ENCODE peak calls at places on chromosome 11, in seven cellular contexts. B is hepatocyte, N is PC-9, Q is MM.1S, P is GM23338, G is HCT116, F is PC-3. L is an unnamed sample. For H3K9me2, the result is how much of the 10 kb centered on the place peaks cover.

GRCh38 chr11:112345166-112345565 is 84.5 kb upstream of the PLET1 start:
- DNase-seq in B (no peak), N (peak), Q (no peak), P (no peak), G (no peak), F (no peak), L (no peak)

GRCh38 chr11:36156486-36157150 is 132.6 kb downstream of the COMMD9 start:
- DNase-seq in B (no peak), N (no peak), Q (no peak), P (no peak), G (no peak), F (peak), L (peak)

GRCh38 chr11:121240650-121241299 is 51.8 kb upstream of the SC5D start:
- DNase-seq in B (no peak), N (no peak), Q (no peak), P (no peak), G (no peak), F (no peak), L (peak)

GRCh38 chr11:74322667-74323066 is 11.2 kb upstream of the P4HA3 start:
- DNase-seq in B (no peak), N (no peak), Q (no peak), P (no peak), G (no peak), F (no peak), L (peak)

GRCh38 chr11:94583213-94583884 is 16.2 kb downstream of the PIWIL4 start:
- DNase-seq in B (no peak), N (no peak), Q (no peak), P (no peak), G (no peak), F (no peak), L (no peak)

GRCh38 chr11:69510471-69511357 is 29.3 kb downstream of the LINC01488 start:
- DNase-seq in B (peak), N (no peak), Q (no peak), P (no peak), G (no peak), F (peak), L (peak)

GRCh38 chr11:824292-824880 is 3.3 kb upstream of the CRACR2B start:
- DNase-seq in B (no peak), N (no peak), Q (no peak), P (no peak), G (no peak), F (no peak), L (no peak)

GRCh38 chr11:61627831-61628753 is 47.2 kb upstream of the SYT7 start:
- DNase-seq in B (peak), N (peak), Q (peak), P (peak), G (peak), F (peak), L (peak)

GRCh38 chr11:97955595-97955994 is 1065.2 kb upstream of the CNTN5 start:
- DNase-seq in B (no peak), N (no peak), Q (no peak), P (no peak), G (no peak), F (no peak), L (no peak)

GRCh38 chr11:106121570-106122320 is 44.3 kb downstream of the AASDHPPT start:
- DNase-seq in B (no peak), N (peak), Q (no peak), P (no peak), G (no peak), F (peak), L (no peak)

GRCh38 chr11:961921-962320 is 36.3 kb downstream of the AP2A2 start:
- DNase-seq in B (no peak), N (no peak), Q (no peak), P (no peak), G (no peak), F (no peak), L (no peak)

GRCh38 chr11:365831-366230 is 3.5 kb upstream of the B4GALNT4 start:
- DNase-seq in B (no peak), N (no peak), Q (no peak), P (no peak), G (no peak), F (no peak), L (no peak)

GRCh38 chr11:119121811-119122124 is 388 bp downstream of the HINFP start:
- DNase-seq in B (no peak), N (peak), Q (no peak), P (no peak), G (no peak), F (no peak), L (peak)

GRCh38 chr11:122209619-122210377 is 93.8 kb upstream of the BLID start:
- DNase-seq in B (peak), N (no peak), Q (no peak), P (no peak), G (no peak), F (no peak), L (peak)

GRCh38 chr11:26651916-26652315 is 69.9 kb downstream of the SLC5A12 start:
- DNase-seq in B (no peak), N (no peak), Q (no peak), P (no peak), G (no peak), F (no peak), L (no peak)

GRCh38 chr11:108606070-108606469 is 12.5 kb upstream of the EXPH5 start:
- DNase-seq in B (no peak), N (no peak), Q (no peak), P (no peak), G (no peak), F (no peak), L (no peak)
- H3K9me2 ChIP-seq in B (under half), N (under half), Q (under half), P (under half), G (under half), F (under half), L (under half)

GRCh38 chr11:116194156-116194904 is 578.5 kb downstream of the BUD13 start:
- DNase-seq in B (no peak), N (no peak), Q (no peak), P (no peak), G (no peak), F (no peak), L (no peak)
- TF ChIP-seq EZH2 in B (no peak), N (no peak), Q (no peak), P (no peak), G (no peak), F (no peak), L (no peak)

DNA sequence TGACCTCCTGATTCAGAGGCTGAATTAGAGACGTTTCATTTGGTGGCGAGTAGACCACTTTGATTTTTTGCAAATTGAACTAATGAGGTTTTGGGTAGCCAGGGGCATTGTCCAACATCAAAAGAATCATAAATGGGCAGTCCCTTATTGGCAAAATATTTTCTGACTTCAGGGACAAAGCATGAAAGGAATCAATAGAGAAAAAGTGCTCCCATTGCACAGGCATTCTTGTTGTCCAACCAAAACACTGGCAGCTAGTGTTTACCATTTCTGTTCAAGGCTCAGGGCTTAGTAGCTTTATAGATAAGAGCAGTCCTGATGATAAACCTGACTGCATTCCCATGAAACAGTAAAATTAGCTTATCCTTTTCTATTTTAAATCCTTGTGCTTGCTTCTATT is 6.4 kb upstream of the CARD16 start:
- DNase-seq in B (no peak), N (no peak), Q (no peak), P (no peak), G (no peak), F (no peak), L (no peak)
- H3K9me2 ChIP-seq in B (under half), N (under half), Q (under half), P (under half), G (under half), F (under half), L (under half)

GRCh38 chr11:8167796-8168195 is 1.0 kb downstream of the RIC3 start:
- DNase-seq in B (peak), N (no peak), Q (no peak), P (no peak), G (no peak), F (no peak), L (peak)

GRCh38 chr11:8168485-8169257 is at the start of gene RIC3:
- DNase-seq in B (peak), N (no peak), Q (no peak), P (peak), G (no peak), F (no peak), L (no peak)
- TF ChIP-seq EZH2 in B (no peak), N (no peak), Q (no peak), P (no peak), G (no peak), F (no peak), L (no peak)

GRCh38 chr11:64627371-64627770 is 36.4 kb downstream of the SLC22A12 start:
- DNase-seq in B (no peak), N (no peak), Q (no peak), P (no peak), G (no peak), F (no peak), L (no peak)
- H3K9me2 ChIP-seq in B (under half), N (under half), Q (under half), P (under half), G (under half), F (under half), L (under half)

GRCh38 chr11:17736921-17737817 is 2.6 kb downstream of the KCNC1 start:
- DNase-seq in B (no peak), N (no peak), Q (no peak), P (no peak), G (no peak), F (no peak), L (no peak)

GRCh38 chr11:17735823-17736772 is 1.5 kb downstream of the KCNC1 start:
- DNase-seq in B (no peak), N (no peak), Q (no peak), P (peak), G (no peak), F (no peak), L (no peak)

GRCh38 chr11:17739945-17740338 is 5.4 kb downstream of the KCNC1 start:
- DNase-seq in B (no peak), N (no peak), Q (no peak), P (no peak), G (no peak), F (no peak), L (no peak)

GRCh38 chr11:17740649-17741235 is 6.2 kb downstream of the KCNC1 start:
- DNase-seq in B (no peak), N (no peak), Q (no peak), P (no peak), G (no peak), F (no peak), L (no peak)

GRCh38 chr11:17738350-17739207 is 4.0 kb downstream of the KCNC1 start:
- DNase-seq in B (no peak), N (no peak), Q (no peak), P (peak), G (no peak), F (no peak), L (no peak)
- TF ChIP-seq EZH2 in B (peak), N (no peak), Q (no peak), P (no peak), G (no peak), F (no peak), L (no peak)

GRCh38 chr11:120229451-120230424 is 10.2 kb upstream of the POU2F3 start:
- DNase-seq in B (no peak), N (no peak), Q (peak), P (peak), G (no peak), F (peak), L (peak)

GRCh38 chr11:120228794-120229384 is 11.1 kb upstream of the POU2F3 start:
- DNase-seq in B (no peak), N (no peak), Q (no peak), P (peak), G (no peak), F (no peak), L (no peak)

GRCh38 chr11:120233207-120233803 is 6.6 kb upstream of the POU2F3 start:
- DNase-seq in B (no peak), N (no peak), Q (no peak), P (no peak), G (no peak), F (peak), L (no peak)

GRCh38 chr11:120231963-120232362 is 8.0 kb upstream of the POU2F3 start:
- DNase-seq in B (no peak), N (no peak), Q (no peak), P (no peak), G (no peak), F (no peak), L (peak)

DNA sequence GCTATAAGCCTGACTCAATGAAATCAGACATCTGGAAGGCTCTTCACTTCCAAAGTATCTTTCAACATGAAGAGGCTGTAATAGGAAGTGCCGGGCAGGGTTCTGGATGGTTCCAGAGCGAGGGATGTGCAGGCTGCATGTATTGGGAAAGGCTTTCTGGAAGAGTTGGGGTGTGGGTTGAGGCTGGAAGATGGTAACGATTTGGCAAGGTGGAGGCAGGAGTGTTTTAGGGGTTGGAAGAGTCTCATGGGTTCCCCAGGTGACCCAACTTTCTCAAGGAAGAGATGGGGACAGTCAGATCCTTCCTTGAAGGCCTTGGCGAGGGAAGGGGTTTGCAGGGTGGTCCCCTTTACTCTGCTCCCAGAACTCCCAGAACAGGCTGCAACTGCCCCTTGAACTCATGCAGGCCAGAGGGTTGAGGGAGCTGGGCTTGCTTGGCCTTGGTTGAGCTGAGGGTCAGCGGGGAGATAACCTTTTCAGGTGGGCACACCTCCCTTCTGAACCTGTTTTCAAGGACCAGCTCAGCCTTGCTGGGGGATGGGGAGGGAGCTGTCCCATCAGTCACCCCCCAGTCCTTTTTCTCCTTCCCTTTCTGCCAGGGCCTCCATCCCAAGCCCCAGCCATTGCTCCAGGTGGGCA is 9.4 kb upstream of the POU2F3 start:
- DNase-seq in B (no peak), N (no peak), Q (no peak), P (no peak), G (no peak), F (no peak), L (no peak)
- H3K9me2 ChIP-seq in B (under half), N (under half), Q (under half), P (under half), G (under half), F (under half), L (under half)

GRCh38 chr11:66407651-66408050 is 13.2 kb upstream of the NPAS4 start:
- DNase-seq in B (no peak), N (no peak), Q (no peak), P (no peak), G (no peak), F (no peak), L (no peak)

GRCh38 chr11:66409226-66409625 is 11.6 kb upstream of the NPAS4 start:
- DNase-seq in B (no peak), N (no peak), Q (no peak), P (no peak), G (no peak), F (no peak), L (no peak)

GRCh38 chr11:66410191-66410590 is 10.6 kb upstream of the NPAS4 start:
- DNase-seq in B (no peak), N (no peak), Q (no peak), P (no peak), G (no peak), F (no peak), L (no peak)

GRCh38 chr11:66411323-66411722 is 9.5 kb upstream of the NPAS4 start:
- DNase-seq in B (no peak), N (no peak), Q (no peak), P (no peak), G (no peak), F (no peak), L (no peak)

DNA sequence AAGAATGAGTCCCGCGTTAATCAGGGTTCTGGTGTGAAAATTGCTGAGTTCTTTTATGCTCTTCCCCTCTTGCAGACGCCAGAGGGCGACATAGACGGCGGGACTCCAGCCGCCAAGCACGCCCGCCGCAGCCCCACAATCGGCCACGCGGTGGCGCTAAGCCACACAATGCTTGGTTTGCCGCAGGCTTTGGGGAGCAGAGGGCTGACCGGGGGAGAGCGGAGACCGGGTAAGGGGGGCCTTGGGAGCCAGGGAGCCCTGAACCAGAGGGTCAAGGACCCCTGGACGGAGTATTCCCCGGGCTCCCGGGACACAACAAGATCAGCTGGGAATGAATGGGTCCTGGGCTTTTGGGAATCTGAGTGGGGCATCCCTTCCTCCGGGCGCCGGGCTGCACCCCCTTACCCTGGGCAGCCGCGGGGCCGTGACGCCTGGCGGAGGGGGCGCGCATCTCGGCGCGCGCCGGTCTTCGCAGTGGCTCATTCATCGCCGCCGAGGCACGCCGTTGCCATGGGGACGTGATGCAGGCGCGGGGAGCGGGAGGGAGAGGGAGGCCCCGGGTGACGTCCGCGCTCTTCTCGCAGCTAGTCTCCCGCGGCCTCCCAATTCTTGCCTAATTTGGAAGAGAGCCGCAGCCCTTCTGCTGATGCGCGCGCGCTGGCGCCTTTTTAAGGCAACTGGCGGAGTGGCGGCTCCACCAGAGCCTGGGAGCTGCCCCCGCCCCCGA is 12.2 kb upstream of the NPAS4 start:
- DNase-seq in B (peak), N (peak), Q (peak), P (peak), G (peak), F (peak), L (peak)
- TF ChIP-seq EZH2 in B (no peak), N (no peak), Q (no peak), P (no peak), G (no peak), F (no peak), L (no peak)

L was measured in GM23248.